ENCODE peak calls at places on chromosome 4, in ten cellular contexts. H is SHP77, R is amygdala, E is sigmoid colon, Y is PC-9, N is H9, K is small intestine, V is T47D, C is NCI-H1105, X is AG04450. D is an unnamed sample.

GRCh38 chr4:41957634-41958033 is 22.4 kb downstream of the TMEM33 start:
- DNase-seq in H (peak), R (no peak), E (no peak), Y (no peak), N (no peak), K (peak), V (peak), C (peak), X (no peak), D (no peak)

GRCh38 chr4:38320349-38320707 is 343.7 kb upstream of the KLF3 start:
- DNase-seq in H (no peak), R (no peak), E (no peak), Y (no peak), N (no peak), K (no peak), V (no peak), C (no peak), X (no peak), D (no peak)

GRCh38 chr4:102778720-102779119 is 18.0 kb upstream of the MANBA start:
- DNase-seq in H (peak), R (no peak), E (no peak), Y (no peak), N (no peak), K (peak), V (no peak), C (no peak), X (no peak), D (no peak)

GRCh38 chr4:26953361-26953760 is 92.7 kb downstream of the STIM2 start:
- DNase-seq in H (no peak), R (no peak), E (no peak), Y (no peak), N (no peak), K (no peak), V (no peak), C (no peak), X (no peak), D (no peak)

GRCh38 chr4:182496392-182496791 is 253.2 kb downstream of the TENM3 start:
- DNase-seq in H (no peak), R (no peak), E (no peak), Y (no peak), N (no peak), K (no peak), V (no peak), C (no peak), X (no peak), D (no peak)

GRCh38 chr4:138686078-138686477 is 329.5 kb upstream of the NOCT start:
- DNase-seq in H (no peak), R (no peak), E (peak), Y (no peak), N (no peak), K (no peak), V (no peak), C (peak), X (no peak), D (no peak)

GRCh38 chr4:148782284-148782683 is 340.1 kb upstream of the NR3C2 start:
- DNase-seq in H (no peak), R (no peak), E (no peak), Y (peak), N (peak), K (no peak), V (no peak), C (no peak), X (no peak), D (no peak)

GRCh38 chr4:35252866-35253265 is 991.4 kb downstream of the ARAP2 start:
- DNase-seq in H (no peak), R (no peak), E (no peak), Y (no peak), N (no peak), K (no peak), V (no peak), C (no peak), X (no peak), D (no peak)

GRCh38 chr4:98932539-98932938 is 3.6 kb upstream of the EIF4E start:
- DNase-seq in H (no peak), R (no peak), E (no peak), Y (no peak), N (no peak), K (no peak), V (no peak), C (no peak), X (no peak), D (no peak)

GRCh38 chr4:26197018-26197779 is 123.6 kb upstream of the RBPJ start:
- DNase-seq in H (no peak), R (no peak), E (no peak), Y (peak), N (no peak), K (peak), V (no peak), C (no peak), X (peak), D (peak)

GRCh38 chr4:26058537-26058936 is 144.5 kb downstream of the SMIM20 start:
- DNase-seq in H (no peak), R (no peak), E (no peak), Y (no peak), N (no peak), K (no peak), V (no peak), C (peak), X (no peak), D (no peak)

GRCh38 chr4:101782546-101782945 is 8.0 kb upstream of the BANK1 start:
- DNase-seq in H (no peak), R (no peak), E (no peak), Y (peak), N (no peak), K (no peak), V (no peak), C (no peak), X (no peak), D (no peak)

GRCh38 chr4:83328486-83328885 is 6.2 kb downstream of the HPSE start:
- DNase-seq in H (no peak), R (no peak), E (no peak), Y (no peak), N (peak), K (no peak), V (peak), C (no peak), X (no peak), D (no peak)

GRCh38 chr4:8422327-8422726 is 18.2 kb downstream of the ACOX3 start:
- DNase-seq in H (no peak), R (no peak), E (no peak), Y (peak), N (no peak), K (no peak), V (peak), C (no peak), X (no peak), D (no peak)

GRCh38 chr4:2714071-2714770 is 41.9 kb downstream of the TNIP2 start:
- DNase-seq in H (no peak), R (no peak), E (peak), Y (no peak), N (no peak), K (no peak), V (no peak), C (no peak), X (no peak), D (no peak)

GRCh38 chr4:64584981-64585557 is 175.8 kb upstream of the TECRL start:
- DNase-seq in H (peak), R (no peak), E (no peak), Y (peak), N (no peak), K (peak), V (peak), C (peak), X (no peak), D (no peak)